ENCODE peak calls at places on chromosomes 11 and 22, in six cellular contexts. Y is psoas muscle; U is CD8-positive, alpha-beta T cell; O is lung; B is K562; T is HepG2. L is an unnamed sample.

GRCh38 chr22:36036167-36036624 is 7.6 kb upstream of the RBFOX2 start:
- DNase-seq in U (no peak), O (no peak), B (no peak), Y (no peak), T (no peak), L (no peak)

GRCh38 chr11:76892305-76892704 is 31.6 kb downstream of the ACER3 start:
- DNase-seq in Y (no peak), B (no peak), T (no peak), O (no peak), U (no peak), L (no peak)

GRCh38 chr22:48489551-48490512 is 1337.8 kb downstream of the BRD1 start:
- DNase-seq in Y (no peak), T (no peak), B (no peak), U (no peak), O (no peak), L (no peak)

GRCh38 chr22:39434721-39435120 is 22.1 kb upstream of the MGAT3 start:
- DNase-seq in U (no peak), B (no peak), T (no peak), Y (no peak), O (no peak), L (no peak)

GRCh38 chr22:19648419-19648929 is 65.8 kb upstream of the SEPTIN5 start:
- DNase-seq in U (no peak), B (no peak), O (no peak), T (no peak), Y (no peak), L (no peak)

GRCh38 chr22:46537946-46538815 is 761 bp upstream of the CELSR1 start:
- DNase-seq in B (no peak), O (no peak), Y (peak; percentile 48), T (no peak), U (no peak), L (no peak)

GRCh38 chr22:41758231-41758630 is 42.2 kb upstream of the CCDC134 start:
- DNase-seq in U (no peak), T (no peak), B (no peak), Y (no peak), O (no peak), L (no peak)

GRCh38 chr11:2089536-2090165 is 49.5 kb downstream of the IGF2 start:
- DNase-seq in U (no peak), B (peak; percentile 96), O (no peak), T (peak; percentile 54), Y (peak; percentile 46), L (no peak)

GRCh38 chr11:77131560-77131959 is 3.5 kb downstream of the MYO7A start:
- DNase-seq in U (no peak), B (no peak), O (no peak), T (no peak), Y (peak; percentile 53), L (no peak)

GRCh38 chr11:93547768-93548167 is 4.6 kb upstream of the SMCO4 start:
- DNase-seq in Y (no peak), U (no peak), B (no peak), T (no peak), O (no peak), L (no peak)

GRCh38 chr11:127859941-127860354 is 727.4 kb downstream of the ETS1 start:
- DNase-seq in U (no peak), T (no peak), B (no peak), Y (no peak), O (no peak), L (no peak)

GRCh38 chr11:15972838-15973237 is 383.5 kb downstream of the SOX6 start:
- DNase-seq in O (no peak), T (no peak), B (no peak), U (no peak), Y (no peak), L (no peak)

GRCh38 chr11:110991621-110992355 is 253.7 kb upstream of the POU2AF2 start:
- DNase-seq in O (no peak), Y (peak; percentile 68), B (no peak), U (no peak), T (no peak), L (no peak)

GRCh38 chr11:105282658-105283057 is 143.1 kb upstream of the CARD18 start:
- DNase-seq in B (no peak), U (no peak), Y (no peak), T (no peak), O (no peak), L (no peak)

GRCh38 chr22:27185903-27186302 is 528.5 kb downstream of the MIAT start:
- DNase-seq in U (no peak), Y (no peak), T (no peak), O (no peak), B (no peak), L (peak; percentile 67)

GRCh38 chr11:76314741-76315090 is 66.2 kb downstream of the THAP12 start:
- DNase-seq in T (no peak), Y (no peak), B (no peak), O (no peak), U (no peak), L (no peak)

GRCh38 chr11:34160791-34161190 is 55.4 kb downstream of the NAT10 start:
- DNase-seq in U (no peak), O (no peak), B (no peak), T (no peak), Y (peak; percentile 26), L (no peak)
- H3K4me3 ChIP-seq in U (no peak overlapping the region), O (no peak overlapping the region), B (no peak overlapping the region), T (no peak overlapping the region), Y (no peak overlapping the region), L (no peak overlapping the region)

DNA sequence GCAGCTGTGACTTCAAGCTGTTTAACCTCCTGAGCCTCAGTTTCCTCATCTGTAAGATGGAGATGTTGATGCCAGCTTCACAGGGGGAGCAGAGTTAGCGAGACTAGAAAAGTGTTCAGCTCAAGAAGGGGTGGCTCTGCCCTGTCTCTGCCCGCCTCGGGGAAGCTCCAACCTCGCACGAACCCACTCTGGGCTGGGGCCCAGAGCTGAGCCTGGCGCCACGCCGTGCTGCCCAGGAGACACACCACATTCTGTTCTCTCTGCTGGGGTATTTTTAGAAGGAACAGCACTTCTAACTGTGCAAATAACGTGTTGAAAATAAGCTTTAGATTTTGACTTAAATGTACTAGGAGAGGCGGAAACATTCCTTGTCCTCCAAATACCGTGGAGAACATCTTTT is 74.1 kb downstream of the PHF21B start:
- DNase-seq in Y (no peak), U (no peak), T (no peak), O (no peak), B (no peak), L (no peak)
- H3K27ac ChIP-seq in Y (no peak overlapping the region), U (no peak overlapping the region), T (no peak overlapping the region), O (no peak overlapping the region), B (no peak overlapping the region), L (no peak overlapping the region)

DNA sequence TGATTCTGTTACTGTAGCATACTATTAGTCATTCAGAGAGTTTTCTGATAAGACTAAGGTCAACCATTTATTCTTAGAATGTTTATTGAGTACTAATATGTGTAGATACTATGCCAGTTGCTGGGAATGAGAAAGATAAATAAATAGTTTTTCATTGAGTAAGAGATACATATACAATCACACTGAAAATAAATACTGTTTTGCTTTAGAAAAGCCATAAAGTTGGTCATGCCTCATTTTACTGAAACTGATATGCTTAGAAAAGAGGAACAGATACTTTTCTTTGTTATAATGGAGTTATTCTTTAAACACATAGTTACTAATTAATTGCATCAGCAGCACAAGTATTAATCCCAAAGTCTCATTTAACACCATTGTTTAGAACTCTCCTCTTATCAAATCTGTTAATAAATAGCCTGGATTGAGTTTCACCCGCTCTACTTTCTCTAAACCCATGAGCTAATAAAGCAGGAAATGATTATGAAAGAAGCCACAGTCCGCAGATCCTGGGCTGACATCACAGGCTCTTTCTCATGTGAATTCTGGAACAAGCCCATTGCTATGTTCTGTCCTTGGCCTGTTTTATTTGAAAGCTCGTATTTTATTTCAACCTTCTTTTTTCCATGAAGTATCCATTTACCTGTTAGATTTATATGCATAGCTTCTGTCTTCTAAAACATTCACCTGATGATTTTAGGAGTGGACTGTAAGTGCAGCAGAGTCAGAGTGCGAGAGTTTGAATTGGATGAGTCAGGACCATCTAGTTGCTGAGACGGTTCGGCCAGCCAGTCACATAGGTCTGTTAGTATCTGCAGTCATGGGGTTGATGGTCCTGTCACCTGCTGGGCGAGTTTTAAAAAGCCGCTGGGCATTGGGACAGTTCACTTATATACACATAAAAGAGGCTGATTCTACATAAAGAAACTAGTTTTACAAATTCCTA is 35.5 kb downstream of the PIWIL4 start:
- DNase-seq in T (peak; percentile 66), B (peak; percentile 29), O (no peak), U (no peak), Y (peak; percentile 68), L (no peak)
- TF ChIP-seq CTCF in T (peak; percentile 73), B (peak; percentile 59), O (peak; percentile 41), U (no peak), Y (peak; percentile 59), L (no peak)

DNA sequence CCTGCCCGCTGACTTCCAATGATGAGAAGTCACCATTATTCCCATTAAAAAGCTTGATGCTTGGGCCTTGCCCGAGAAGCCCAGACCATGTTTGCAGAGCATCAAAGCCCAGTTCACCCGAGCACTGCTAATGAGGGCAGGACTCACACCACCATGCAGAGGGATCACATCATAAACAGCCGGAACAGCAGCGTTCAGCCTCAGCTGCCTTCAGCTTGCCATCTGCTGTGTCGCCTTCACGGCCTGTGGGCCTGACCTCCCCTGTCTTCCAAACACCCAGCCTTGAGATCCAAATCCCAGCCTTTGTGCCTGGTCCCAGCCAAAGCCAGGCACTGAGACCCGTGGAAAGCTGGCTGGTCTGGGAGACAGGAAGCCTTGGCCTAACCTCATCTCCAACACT is 105.5 kb upstream of the CSNK2A3 start:
- DNase-seq in O (no peak), Y (no peak), U (no peak), B (no peak), T (no peak), L (no peak)
- H3K4me3 ChIP-seq in O (no peak overlapping the region), Y (no peak overlapping the region), U (no peak overlapping the region), B (no peak overlapping the region), T (no peak overlapping the region), L (no peak overlapping the region)

L was measured in coronary artery.